ENCODE peak calls at places on chromosomes 2 and 18, in seven cellular contexts. One of them, this sample, is unnamed.

GRCh38 chr18:41391616-41392610 is 563.1 kb upstream of the PIK3C3 start:
- DNase-seq in brain pericyte: peak; percentile 5
- DNase-seq in iPS-NIHi11: peak; percentile 60
- DNase-seq in amygdala: no peak
- DNase-seq in aorta: peak; percentile 47
- DNase-seq in stimulated activated CD4-positive, alpha-beta T cell treated with anti-CD3 and anti-CD28 coated beads, Interleukin-12 subunit alpha, Interleukin-12 subunit beta, amount 100 ng/mL, for 4 hours: no peak
- DNase-seq in hypothalamus: peak; percentile 0
- DNase-seq in this sample: peak; percentile 50

GRCh38 chr2:88066543-88066942 is 1.1 kb upstream of the SMYD1 start:
- DNase-seq in iPS-NIHi11: no peak
- DNase-seq in stimulated activated CD4-positive, alpha-beta T cell treated with anti-CD3 and anti-CD28 coated beads, Interleukin-12 subunit alpha, Interleukin-12 subunit beta, amount 100 ng/mL, for 4 hours: no peak
- DNase-seq in amygdala: no peak
- DNase-seq in brain pericyte: no peak
- DNase-seq in hypothalamus: no peak
- DNase-seq in aorta: no peak
- DNase-seq in this sample: no peak

GRCh38 chr2:85119900-85120299 is 13.3 kb upstream of the TCF7L1 start:
- DNase-seq in iPS-NIHi11: peak; percentile 69
- DNase-seq in brain pericyte: no peak
- DNase-seq in amygdala: no peak
- DNase-seq in hypothalamus: no peak
- DNase-seq in aorta: no peak
- DNase-seq in stimulated activated CD4-positive, alpha-beta T cell treated with anti-CD3 and anti-CD28 coated beads, Interleukin-12 subunit alpha, Interleukin-12 subunit beta, amount 100 ng/mL, for 4 hours: no peak
- DNase-seq in this sample: no peak

GRCh38 chr2:38535745-38536506 is 66.8 kb downstream of the HNRNPLL start:
- DNase-seq in amygdala: peak; percentile 12
- DNase-seq in iPS-NIHi11: peak; percentile 92
- DNase-seq in stimulated activated CD4-positive, alpha-beta T cell treated with anti-CD3 and anti-CD28 coated beads, Interleukin-12 subunit alpha, Interleukin-12 subunit beta, amount 100 ng/mL, for 4 hours: peak; percentile 89
- DNase-seq in brain pericyte: no peak
- DNase-seq in hypothalamus: no peak
- DNase-seq in aorta: peak; percentile 90
- DNase-seq in this sample: peak; percentile 46

GRCh38 chr2:172995323-172996244 is 80.1 kb upstream of the MAP3K20 start:
- DNase-seq in stimulated activated CD4-positive, alpha-beta T cell treated with anti-CD3 and anti-CD28 coated beads, Interleukin-12 subunit alpha, Interleukin-12 subunit beta, amount 100 ng/mL, for 4 hours: no peak
- DNase-seq in amygdala: no peak
- DNase-seq in brain pericyte: no peak
- DNase-seq in hypothalamus: no peak
- DNase-seq in aorta: peak; percentile 66
- DNase-seq in iPS-NIHi11: peak; percentile 53
- DNase-seq in this sample: peak; percentile 65

GRCh38 chr2:105824446-105824845 is 79.7 kb downstream of the NCK2 start:
- DNase-seq in iPS-NIHi11: no peak
- DNase-seq in hypothalamus: no peak
- DNase-seq in aorta: no peak
- DNase-seq in amygdala: no peak
- DNase-seq in brain pericyte: no peak
- DNase-seq in stimulated activated CD4-positive, alpha-beta T cell treated with anti-CD3 and anti-CD28 coated beads, Interleukin-12 subunit alpha, Interleukin-12 subunit beta, amount 100 ng/mL, for 4 hours: no peak
- DNase-seq in this sample: no peak

GRCh38 chr2:101197215-101197745 is 46.1 kb upstream of the TBC1D8 start:
- DNase-seq in amygdala: no peak
- DNase-seq in hypothalamus: no peak
- DNase-seq in stimulated activated CD4-positive, alpha-beta T cell treated with anti-CD3 and anti-CD28 coated beads, Interleukin-12 subunit alpha, Interleukin-12 subunit beta, amount 100 ng/mL, for 4 hours: no peak
- DNase-seq in iPS-NIHi11: no peak
- DNase-seq in brain pericyte: no peak
- DNase-seq in aorta: no peak
- DNase-seq in this sample: no peak

GRCh38 chr2:26911911-26912861 is 58.3 kb upstream of the MAPRE3 start:
- DNase-seq in amygdala: no peak
- DNase-seq in hypothalamus: peak; percentile 56
- DNase-seq in stimulated activated CD4-positive, alpha-beta T cell treated with anti-CD3 and anti-CD28 coated beads, Interleukin-12 subunit alpha, Interleukin-12 subunit beta, amount 100 ng/mL, for 4 hours: no peak
- DNase-seq in aorta: no peak
- DNase-seq in iPS-NIHi11: peak; percentile 73
- DNase-seq in brain pericyte: no peak
- DNase-seq in this sample: no peak

GRCh38 chr2:20613342-20613916 is 37.5 kb downstream of the HS1BP3 start:
- DNase-seq in hypothalamus: no peak
- DNase-seq in stimulated activated CD4-positive, alpha-beta T cell treated with anti-CD3 and anti-CD28 coated beads, Interleukin-12 subunit alpha, Interleukin-12 subunit beta, amount 100 ng/mL, for 4 hours: no peak
- DNase-seq in iPS-NIHi11: no peak
- DNase-seq in aorta: peak; percentile 36
- DNase-seq in amygdala: no peak
- DNase-seq in brain pericyte: no peak
- DNase-seq in this sample: no peak

GRCh38 chr2:70709746-70710145 is 58.3 kb downstream of the ADD2 start:
- DNase-seq in brain pericyte: no peak
- DNase-seq in hypothalamus: no peak
- DNase-seq in amygdala: no peak
- DNase-seq in stimulated activated CD4-positive, alpha-beta T cell treated with anti-CD3 and anti-CD28 coated beads, Interleukin-12 subunit alpha, Interleukin-12 subunit beta, amount 100 ng/mL, for 4 hours: no peak
- DNase-seq in iPS-NIHi11: no peak
- DNase-seq in aorta: no peak
- DNase-seq in this sample: no peak

GRCh38 chr18:37375181-37375580 is 190.4 kb downstream of the CELF4 start:
- DNase-seq in stimulated activated CD4-positive, alpha-beta T cell treated with anti-CD3 and anti-CD28 coated beads, Interleukin-12 subunit alpha, Interleukin-12 subunit beta, amount 100 ng/mL, for 4 hours: no peak
- DNase-seq in hypothalamus: no peak
- DNase-seq in amygdala: no peak
- DNase-seq in iPS-NIHi11: no peak
- DNase-seq in brain pericyte: no peak
- DNase-seq in aorta: no peak
- DNase-seq in this sample: no peak

GRCh38 chr2:1886405-1886992 is 142.2 kb upstream of the PXDN start:
- DNase-seq in aorta: no peak
- DNase-seq in iPS-NIHi11: peak; percentile 82
- DNase-seq in amygdala: no peak
- DNase-seq in hypothalamus: no peak
- DNase-seq in stimulated activated CD4-positive, alpha-beta T cell treated with anti-CD3 and anti-CD28 coated beads, Interleukin-12 subunit alpha, Interleukin-12 subunit beta, amount 100 ng/mL, for 4 hours: peak; percentile 22
- DNase-seq in brain pericyte: no peak
- DNase-seq in this sample: no peak

GRCh38 chr2:2399390-2399789 is 68.3 kb upstream of the MYT1L start:
- DNase-seq in amygdala: no peak
- DNase-seq in stimulated activated CD4-positive, alpha-beta T cell treated with anti-CD3 and anti-CD28 coated beads, Interleukin-12 subunit alpha, Interleukin-12 subunit beta, amount 100 ng/mL, for 4 hours: no peak
- DNase-seq in brain pericyte: no peak
- DNase-seq in aorta: no peak
- DNase-seq in iPS-NIHi11: no peak
- DNase-seq in hypothalamus: no peak
- DNase-seq in this sample: no peak

GRCh38 chr2:28193552-28194383 is 198.9 kb upstream of the FOSL2 start:
- DNase-seq in brain pericyte: no peak
- DNase-seq in amygdala: no peak
- DNase-seq in aorta: no peak
- DNase-seq in iPS-NIHi11: no peak
- DNase-seq in hypothalamus: no peak
- DNase-seq in stimulated activated CD4-positive, alpha-beta T cell treated with anti-CD3 and anti-CD28 coated beads, Interleukin-12 subunit alpha, Interleukin-12 subunit beta, amount 100 ng/mL, for 4 hours: no peak
- DNase-seq in this sample: no peak

GRCh38 chr2:195533771-195534642 is 123.0 kb upstream of the SLC39A10 start:
- DNase-seq in brain pericyte: peak; percentile 91
- DNase-seq in hypothalamus: no peak
- DNase-seq in iPS-NIHi11: peak; percentile 9
- DNase-seq in stimulated activated CD4-positive, alpha-beta T cell treated with anti-CD3 and anti-CD28 coated beads, Interleukin-12 subunit alpha, Interleukin-12 subunit beta, amount 100 ng/mL, for 4 hours: peak; percentile 68
- DNase-seq in aorta: peak; percentile 91
- DNase-seq in amygdala: no peak
- DNase-seq in this sample: peak; percentile 62

GRCh38 chr2:68302281-68302680 is 17.5 kb downstream of the CNRIP1 start:
- DNase-seq in amygdala: no peak
- DNase-seq in brain pericyte: no peak
- DNase-seq in stimulated activated CD4-positive, alpha-beta T cell treated with anti-CD3 and anti-CD28 coated beads, Interleukin-12 subunit alpha, Interleukin-12 subunit beta, amount 100 ng/mL, for 4 hours: no peak
- DNase-seq in hypothalamus: no peak
- DNase-seq in iPS-NIHi11: no peak
- DNase-seq in aorta: no peak
- DNase-seq in this sample: no peak

GRCh38 chr2:25330273-25330672 is 11.5 kb downstream of the DNMT3A start:
- DNase-seq in amygdala: no peak
- DNase-seq in stimulated activated CD4-positive, alpha-beta T cell treated with anti-CD3 and anti-CD28 coated beads, Interleukin-12 subunit alpha, Interleukin-12 subunit beta, amount 100 ng/mL, for 4 hours: no peak
- DNase-seq in brain pericyte: no peak
- DNase-seq in hypothalamus: no peak
- DNase-seq in iPS-NIHi11: no peak
- DNase-seq in aorta: peak; percentile 26
- DNase-seq in this sample: no peak

GRCh38 chr2:28751956-28752607 is 452 bp downstream of the PPP1CB start:
- DNase-seq in iPS-NIHi11: no peak
- DNase-seq in aorta: peak; percentile 61
- DNase-seq in stimulated activated CD4-positive, alpha-beta T cell treated with anti-CD3 and anti-CD28 coated beads, Interleukin-12 subunit alpha, Interleukin-12 subunit beta, amount 100 ng/mL, for 4 hours: no peak
- DNase-seq in brain pericyte: no peak
- DNase-seq in amygdala: peak; percentile 72
- DNase-seq in hypothalamus: no peak
- DNase-seq in this sample: no peak

GRCh38 chr2:187500585-187501359 is 52.7 kb upstream of the CALCRL start:
- DNase-seq in amygdala: no peak
- DNase-seq in stimulated activated CD4-positive, alpha-beta T cell treated with anti-CD3 and anti-CD28 coated beads, Interleukin-12 subunit alpha, Interleukin-12 subunit beta, amount 100 ng/mL, for 4 hours: no peak
- DNase-seq in iPS-NIHi11: no peak
- DNase-seq in hypothalamus: no peak
- DNase-seq in aorta: no peak
- DNase-seq in brain pericyte: no peak
- DNase-seq in this sample: no peak

GRCh38 chr2:121297217-121297830 is 12.3 kb upstream of the TFCP2L1 start:
- DNase-seq in hypothalamus: no peak
- DNase-seq in iPS-NIHi11: peak; percentile 81
- DNase-seq in amygdala: no peak
- DNase-seq in aorta: no peak
- DNase-seq in brain pericyte: no peak
- DNase-seq in stimulated activated CD4-positive, alpha-beta T cell treated with anti-CD3 and anti-CD28 coated beads, Interleukin-12 subunit alpha, Interleukin-12 subunit beta, amount 100 ng/mL, for 4 hours: no peak
- DNase-seq in this sample: peak; percentile 21

GRCh38 chr2:19021100-19021476 is 337.3 kb downstream of the OSR1 start:
- DNase-seq in hypothalamus: no peak
- DNase-seq in aorta: no peak
- DNase-seq in iPS-NIHi11: peak; percentile 23
- DNase-seq in brain pericyte: no peak
- DNase-seq in stimulated activated CD4-positive, alpha-beta T cell treated with anti-CD3 and anti-CD28 coated beads, Interleukin-12 subunit alpha, Interleukin-12 subunit beta, amount 100 ng/mL, for 4 hours: no peak
- DNase-seq in amygdala: no peak
- DNase-seq in this sample: peak; percentile 78

GRCh38 chr2:208915401-208915800 is 508.4 kb upstream of the MAP2 start:
- DNase-seq in amygdala: no peak
- DNase-seq in brain pericyte: no peak
- DNase-seq in hypothalamus: no peak
- DNase-seq in stimulated activated CD4-positive, alpha-beta T cell treated with anti-CD3 and anti-CD28 coated beads, Interleukin-12 subunit alpha, Interleukin-12 subunit beta, amount 100 ng/mL, for 4 hours: no peak
- DNase-seq in aorta: no peak
- DNase-seq in iPS-NIHi11: no peak
- DNase-seq in this sample: no peak

GRCh38 chr2:205706769-205707375 is 24.6 kb downstream of the NRP2 start:
- DNase-seq in iPS-NIHi11: no peak
- DNase-seq in brain pericyte: peak; percentile 59
- DNase-seq in aorta: peak; percentile 85
- DNase-seq in amygdala: no peak
- DNase-seq in hypothalamus: peak; percentile 18
- DNase-seq in stimulated activated CD4-positive, alpha-beta T cell treated with anti-CD3 and anti-CD28 coated beads, Interleukin-12 subunit alpha, Interleukin-12 subunit beta, amount 100 ng/mL, for 4 hours: no peak
- DNase-seq in this sample: no peak

GRCh38 chr18:45755936-45756335 is 32.0 kb downstream of the SLC14A1 start:
- DNase-seq in brain pericyte: peak; percentile 25
- DNase-seq in stimulated activated CD4-positive, alpha-beta T cell treated with anti-CD3 and anti-CD28 coated beads, Interleukin-12 subunit alpha, Interleukin-12 subunit beta, amount 100 ng/mL, for 4 hours: no peak
- DNase-seq in amygdala: no peak
- DNase-seq in hypothalamus: no peak
- DNase-seq in aorta: peak; percentile 77
- DNase-seq in iPS-NIHi11: no peak
- DNase-seq in this sample: no peak

GRCh38 chr2:231382116-231382515 is 13.4 kb upstream of the B3GNT7 start:
- DNase-seq in brain pericyte: no peak
- DNase-seq in amygdala: no peak
- DNase-seq in aorta: no peak
- DNase-seq in iPS-NIHi11: no peak
- DNase-seq in hypothalamus: no peak
- DNase-seq in stimulated activated CD4-positive, alpha-beta T cell treated with anti-CD3 and anti-CD28 coated beads, Interleukin-12 subunit alpha, Interleukin-12 subunit beta, amount 100 ng/mL, for 4 hours: no peak
- DNase-seq in this sample: no peak

GRCh38 chr2:170258382-170258781 is 80.4 kb downstream of the MYO3B start:
- DNase-seq in hypothalamus: no peak
- DNase-seq in amygdala: no peak
- DNase-seq in stimulated activated CD4-positive, alpha-beta T cell treated with anti-CD3 and anti-CD28 coated beads, Interleukin-12 subunit alpha, Interleukin-12 subunit beta, amount 100 ng/mL, for 4 hours: no peak
- DNase-seq in aorta: no peak
- DNase-seq in brain pericyte: no peak
- DNase-seq in iPS-NIHi11: no peak
- DNase-seq in this sample: no peak

GRCh38 chr18:62175521-62175920 is 11.3 kb downstream of the PIGN start:
- DNase-seq in iPS-NIHi11: no peak
- DNase-seq in aorta: no peak
- DNase-seq in brain pericyte: no peak
- DNase-seq in hypothalamus: no peak
- DNase-seq in stimulated activated CD4-positive, alpha-beta T cell treated with anti-CD3 and anti-CD28 coated beads, Interleukin-12 subunit alpha, Interleukin-12 subunit beta, amount 100 ng/mL, for 4 hours: no peak
- DNase-seq in amygdala: no peak
- DNase-seq in this sample: no peak

GRCh38 chr2:101796825-101797600 is 99.5 kb downstream of the MAP4K4 start:
- DNase-seq in hypothalamus: no peak
- DNase-seq in amygdala: no peak
- DNase-seq in stimulated activated CD4-positive, alpha-beta T cell treated with anti-CD3 and anti-CD28 coated beads, Interleukin-12 subunit alpha, Interleukin-12 subunit beta, amount 100 ng/mL, for 4 hours: no peak
- DNase-seq in aorta: no peak
- DNase-seq in brain pericyte: no peak
- DNase-seq in iPS-NIHi11: no peak
- DNase-seq in this sample: no peak